ENCODE peak calls at places on chromosomes 4 and X, in four cellular contexts. N is GM12878, G is K562, V is GM12891. J is an unnamed sample.

GRCh38 chrX:34528081-34528480 is 129.0 kb downstream of the TMEM47 start:
- DNase-seq in N (no peak), G (no peak), V (no peak), J (no peak)

GRCh38 chrX:155857561-155857960 is 23.6 kb upstream of the VAMP7 start:
- DNase-seq in N (no peak), G (peak), V (no peak), J (peak)

GRCh38 chr4:188934320-188934975 is 795.2 kb downstream of the TRIML1 start:
- DNase-seq in N (no peak), G (no peak), V (no peak), J (no peak)

GRCh38 chr4:176875441-176875930 is 82.8 kb upstream of the VEGFC start:
- DNase-seq in N (no peak), G (no peak), V (no peak), J (no peak)

GRCh38 chr4:174578366-174578765 is 56.1 kb upstream of the HPGD start:
- DNase-seq in N (no peak), G (no peak), V (no peak), J (no peak)

GRCh38 chrX:51520393-51520792 is 24.0 kb upstream of the NUDT11 start:
- DNase-seq in N (no peak), G (no peak), V (no peak), J (no peak)

GRCh38 chrX:24985120-24985519 is 30.6 kb downstream of the ARX start:
- DNase-seq in N (no peak), G (no peak), V (no peak), J (no peak)

GRCh38 chr4:147582386-147583077 is 34.7 kb upstream of the TMEM184C start:
- DNase-seq in N (no peak), G (no peak), V (no peak), J (no peak)

GRCh38 chr4:119667802-119668201 is 39.2 kb upstream of the PDE5A start:
- DNase-seq in N (no peak), G (no peak), V (no peak), J (no peak)

GRCh38 chr4:119663160-119663788 is 34.7 kb upstream of the PDE5A start:
- DNase-seq in N (no peak), G (no peak), V (no peak), J (no peak)

GRCh38 chr4:119665718-119666117 is 37.1 kb upstream of the PDE5A start:
- DNase-seq in N (no peak), G (no peak), V (no peak), J (no peak)

GRCh38 chr4:119664168-119664907 is 35.7 kb upstream of the PDE5A start:
- DNase-seq in N (no peak), G (no peak), V (no peak), J (no peak)

GRCh38 chr4:119666653-119667091 is 38.1 kb upstream of the PDE5A start:
- DNase-seq in N (no peak), G (peak), V (no peak), J (no peak)
- TF ChIP-seq POLR2AphosphoS5 in N (no peak), G (no peak), V (no peak), J (no peak)

GRCh38 chrX:92247076-92247475 is 467.9 kb downstream of the PCDH11X start:
- DNase-seq in N (no peak), G (no peak), V (no peak), J (no peak)
- TF ChIP-seq SPI1 in N (no peak), G (no peak), V (no peak), J (no peak)

GRCh38 chr4:40256329-40256728 is 59.5 kb downstream of the RHOH start:
- DNase-seq in N (no peak), G (no peak), V (no peak), J (no peak)
- TF ChIP-seq POLR2AphosphoS5 in N (no peak), G (no peak), V (no peak), J (no peak)

GRCh38 chr4:62548108-62548524 is 1348.0 kb downstream of the ADGRL3 start:
- DNase-seq in N (no peak), G (no peak), V (no peak), J (no peak)
- TF ChIP-seq SPI1 in N (no peak), G (no peak), V (no peak), J (peak)

J was measured in HL-60.